ENCODE peak calls at places on chromosome 21, in ten cellular contexts. P is nephron progenitor cell; T is NAMALWA; R is stimulated activated naive CD8-positive, alpha-beta T cell treated with anti-CD3 and anti-CD28 coated beads, Interleukin-15, Interleukin-2, amounts not matched to agents 100 U/mL and 50 U/mL, for 24 hours; N is stimulated activated CD4-positive, alpha-beta T cell treated with anti-CD3 and anti-CD28 coated beads, Interleukin-12 subunit alpha, Interleukin-12 subunit beta, amount 100 ng/mL, for 24 hours; M is EL; F is fibroblast of mammary gland; Q is stimulated activated CD8-positive, alpha-beta memory T cell treated with anti-CD3 and anti-CD28 coated beads, Interleukin-15, amount 100 ng/mL, for 24 hours; D is activated CD8-positive, alpha-beta memory T cell treated with anti-CD3 and anti-CD28 coated beads, Interleukin-2, amount 50 U/mL, for 48 hours; G is fibroblast of villous mesenchyme. B is an unnamed sample.

GRCh38 chr21:20443558-20444155 is 554.6 kb upstream of the NCAM2 start:
- DNase-seq in G (no peak), D (no peak), F (no peak), N (no peak), Q (no peak), M (no peak), T (peak; percentile 51), R (no peak), P (peak; percentile 10), B (peak; percentile 17)

GRCh38 chr21:38439336-38439900 is 58.9 kb downstream of the ERG start:
- DNase-seq in G (no peak), N (no peak), Q (no peak), R (no peak), T (no peak), F (no peak), D (no peak), M (no peak), P (no peak), B (no peak)

GRCh38 chr21:37071561-37072238 is 1.2 kb downstream of the PIGP start:
- DNase-seq in R (peak; percentile 17), Q (no peak), D (no peak), F (peak; percentile 92), M (peak; percentile 74), G (peak; percentile 89), T (peak; percentile 28), N (no peak), P (no peak), B (no peak)

GRCh38 chr21:37863842-37864241 is 52.4 kb downstream of the KCNJ6 start:
- DNase-seq in N (no peak), T (no peak), D (no peak), M (peak; percentile 80), R (no peak), G (peak; percentile 71), P (no peak), Q (no peak), F (peak; percentile 63), B (no peak)

GRCh38 chr21:34728479-34728878 is 59.7 kb downstream of the CLIC6 start:
- DNase-seq in N (no peak), M (no peak), P (no peak), R (no peak), D (no peak), T (no peak), F (no peak), G (no peak), Q (no peak), B (no peak)

GRCh38 chr21:40793057-40793456 is 53.9 kb downstream of the DSCAM start:
- DNase-seq in R (no peak), M (peak; percentile 34), D (no peak), T (no peak), Q (no peak), N (no peak), F (no peak), P (no peak), G (no peak), B (no peak)

GRCh38 chr21:14773777-14774345 is 227.7 kb upstream of the SAMSN1 start:
- DNase-seq in D (peak; percentile 64), Q (peak; percentile 9), F (peak; percentile 48), N (peak; percentile 59), P (peak; percentile 42), R (peak; percentile 65), G (peak; percentile 21), T (peak; percentile 61), M (peak; percentile 26), B (peak; percentile 39)

GRCh38 chr21:36082140-36082742 is 12.4 kb downstream of the CBR1 start:
- DNase-seq in F (no peak), N (no peak), R (no peak), D (no peak), M (no peak), Q (no peak), T (no peak), P (no peak), G (peak; percentile 49), B (no peak)

GRCh38 chr21:38989745-38990423 is 184.2 kb downstream of the ETS2 start:
- DNase-seq in M (peak; percentile 74), Q (no peak), F (peak; percentile 92), D (no peak), P (peak; percentile 64), G (peak; percentile 98), T (no peak), N (no peak), R (no peak), B (peak; percentile 64)

GRCh38 chr21:45525153-45525909 is 16.9 kb downstream of the SLC19A1 start:
- DNase-seq in T (no peak), P (peak; percentile 12), G (no peak), R (no peak), D (peak; percentile 48), Q (no peak), F (no peak), M (no peak), N (no peak), B (no peak)

GRCh38 chr21:32256226-32256625 is 22.6 kb downstream of the MIS18A start:
- DNase-seq in T (no peak), Q (no peak), R (no peak), G (no peak), P (no peak), D (no peak), M (no peak), N (no peak), F (no peak), B (no peak)

GRCh38 chr21:21301013-21301412 is 302.8 kb downstream of the NCAM2 start:
- DNase-seq in P (no peak), T (no peak), D (no peak), N (no peak), G (no peak), F (no peak), R (no peak), M (no peak), Q (no peak), B (no peak)

GRCh38 chr21:29557200-29557599 is 258.5 kb downstream of the BACH1 start:
- DNase-seq in F (no peak), R (no peak), D (no peak), Q (no peak), T (peak; percentile 9), G (no peak), P (no peak), N (no peak), M (no peak), B (no peak)

B was measured in HEK293T.